ENCODE peak calls at places on chromosomes 11 and 22, in five cellular contexts. H is sigmoid colon, O is tibial nerve, D is ovary, Y is uterus. N is an unnamed sample.

GRCh38 chr22:37397246-37397645 is 30.0 kb downstream of the ELFN2 start:
- DNase-seq in H (no peak), O (no peak), D (no peak), Y (no peak), N (no peak)

GRCh38 chr11:132037961-132038360 is 667.5 kb downstream of the NTM start:
- DNase-seq in H (no peak), O (no peak), D (no peak), Y (no peak), N (no peak)

GRCh38 chr22:42360348-42360747 is 71.9 kb downstream of the NFAM1 start:
- DNase-seq in H (no peak), O (no peak), D (no peak), Y (no peak), N (peak)

GRCh38 chr22:24510694-24511625 is 15.8 kb downstream of the UPB1 start:
- DNase-seq in H (no peak), O (no peak), D (no peak), Y (no peak), N (no peak)

GRCh38 chr22:21876486-21877176 is 9.2 kb upstream of the MAPK1 start:
- DNase-seq in H (no peak), O (no peak), D (no peak), Y (no peak), N (no peak)

GRCh38 chr22:22245256-22245909 is 797 bp downstream of the VPREB1 start:
- DNase-seq in H (no peak), O (no peak), D (no peak), Y (no peak), N (no peak)

GRCh38 chr11:93622043-93622442 is 39.4 kb upstream of the CEP295 start:
- DNase-seq in H (no peak), O (no peak), D (no peak), Y (no peak), N (no peak)

GRCh38 chr11:9264381-9265210 is 554 bp downstream of the DENND5A start:
- DNase-seq in H (peak), O (peak), D (peak), Y (peak), N (peak)

GRCh38 chr11:32081129-32081641 is 9.7 kb upstream of the RCN1 start:
- DNase-seq in H (no peak), O (no peak), D (no peak), Y (no peak), N (no peak)

GRCh38 chr11:12411806-12412727 is 34.7 kb downstream of the PARVA start:
- DNase-seq in H (peak), O (peak), D (peak), Y (peak), N (peak)

GRCh38 chr11:128624269-128625170 is 37.2 kb upstream of the ETS1 start:
- DNase-seq in H (no peak), O (no peak), D (no peak), Y (no peak), N (peak)

GRCh38 chr11:112481893-112482292 is 221.2 kb upstream of the PLET1 start:
- DNase-seq in H (no peak), O (no peak), D (no peak), Y (no peak), N (no peak)

GRCh38 chr11:60130496-60130895 is 42.0 kb downstream of the MS4A2 start:
- DNase-seq in H (no peak), O (no peak), D (no peak), Y (peak), N (peak)

GRCh38 chr11:18704045-18704645 is 5.6 kb downstream of the TMEM86A start:
- DNase-seq in H (peak), O (no peak), D (no peak), Y (no peak), N (no peak)

GRCh38 chr11:6608726-6609501 is 3.1 kb downstream of the TAF10 start:
- DNase-seq in H (peak), O (no peak), D (peak), Y (peak), N (no peak)
- TF ChIP-seq POLR2A in H (no peak), O (no peak), D (no peak), Y (peak), N (no peak)

DNA sequence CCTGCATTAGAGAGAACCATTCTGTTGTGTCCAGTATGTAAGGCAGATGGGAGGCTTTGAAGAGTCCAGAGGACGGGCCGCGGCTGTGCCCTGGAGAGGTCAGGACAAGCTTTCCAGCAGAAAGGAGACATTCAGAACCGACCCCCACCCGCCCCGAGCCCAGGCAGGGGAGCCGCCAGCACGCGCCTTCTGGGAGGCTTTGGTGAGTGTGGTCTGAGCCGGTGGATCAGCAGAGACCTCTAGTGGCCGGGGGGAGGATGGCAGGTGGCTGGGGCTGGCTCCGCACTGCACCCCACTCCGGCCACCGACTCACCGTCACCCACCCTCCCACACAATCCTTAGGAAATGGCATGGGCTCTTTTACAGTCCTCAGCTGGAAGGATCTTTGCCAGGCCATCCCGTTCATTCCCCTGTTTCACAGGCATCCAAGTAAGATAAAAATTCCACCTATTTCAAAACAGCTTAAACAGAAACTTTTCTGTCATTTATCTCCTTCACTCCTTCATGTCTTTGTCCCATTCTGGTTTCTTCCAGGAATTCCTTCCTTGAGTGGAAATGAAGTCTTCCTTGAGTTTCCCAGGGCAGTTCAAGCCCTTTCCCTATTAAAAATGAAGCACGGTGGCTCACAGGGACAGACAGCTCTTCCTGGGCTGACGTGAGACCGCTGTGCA is 91.1 kb downstream of the FEZ1 start:
- DNase-seq in H (peak), O (peak), D (peak), Y (peak), N (peak)
- TF ChIP-seq POLR2A in H (no peak), O (no peak), D (no peak), Y (no peak), N (no peak)

GRCh38 chr22:45235851-45236342 is 4.8 kb downstream of the KIAA0930 start:
- DNase-seq in H (no peak), O (no peak), D (no peak), Y (no peak), N (no peak)

GRCh38 chr22:45233827-45234226 is 6.9 kb downstream of the KIAA0930 start:
- DNase-seq in H (no peak), O (no peak), D (no peak), Y (no peak), N (no peak)

GRCh38 chr22:45233386-45233785 is 7.3 kb downstream of the KIAA0930 start:
- DNase-seq in H (no peak), O (no peak), D (no peak), Y (no peak), N (no peak)

GRCh38 chr22:45237065-45237990 is 3.4 kb downstream of the KIAA0930 start:
- DNase-seq in H (no peak), O (no peak), D (no peak), Y (no peak), N (no peak)

DNA sequence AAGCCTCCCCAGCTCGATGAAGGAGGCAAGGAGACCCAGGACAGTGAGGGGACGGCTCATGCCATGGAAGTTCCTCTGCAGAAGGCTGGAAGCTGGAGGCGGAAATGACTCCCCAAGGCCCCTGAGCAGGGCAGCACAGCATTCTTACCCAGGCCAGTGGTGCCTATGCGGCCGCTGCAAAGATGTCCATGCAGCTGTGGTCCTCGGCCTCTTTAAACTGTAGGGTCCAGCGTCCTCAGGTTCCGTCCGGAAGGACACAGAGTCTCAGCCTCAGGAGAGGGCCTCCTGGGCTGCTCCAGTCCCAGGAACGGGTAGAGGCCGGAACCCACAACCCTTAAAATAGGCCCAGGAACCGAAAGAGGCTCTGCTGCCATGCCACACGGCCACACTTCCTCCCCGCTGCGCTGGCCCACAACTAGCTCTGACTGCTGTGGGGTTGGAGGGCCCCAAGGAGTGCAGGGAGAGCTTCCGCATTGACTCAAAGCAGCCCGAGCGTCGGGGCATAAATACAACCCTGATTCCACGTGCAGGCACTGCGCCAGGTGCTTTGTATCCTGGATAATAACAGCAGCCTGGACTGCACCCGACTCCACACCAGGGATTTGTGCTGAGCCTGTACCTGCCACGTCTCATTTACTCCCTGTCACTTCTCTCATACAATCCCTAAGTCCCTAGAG is 5.5 kb downstream of the KIAA0930 start:
- DNase-seq in H (no peak), O (no peak), D (no peak), Y (no peak), N (no peak)
- TF ChIP-seq POLR2A in H (no peak), O (no peak), D (no peak), Y (no peak), N (no peak)

GRCh38 chr11:65427691-65428577 is 5.3 kb downstream of the NEAT1 start:
- DNase-seq in H (peak), O (peak), D (no peak), Y (peak), N (peak)

GRCh38 chr11:65430406-65431217 is 8.0 kb downstream of the NEAT1 start:
- DNase-seq in H (peak), O (no peak), D (no peak), Y (peak), N (no peak)

GRCh38 chr11:65429724-65430405 is 7.3 kb downstream of the NEAT1 start:
- DNase-seq in H (peak), O (peak), D (peak), Y (peak), N (peak)

GRCh38 chr11:65428578-65429068 is 6.0 kb downstream of the NEAT1 start:
- DNase-seq in H (peak), O (peak), D (no peak), Y (peak), N (peak)

DNA sequence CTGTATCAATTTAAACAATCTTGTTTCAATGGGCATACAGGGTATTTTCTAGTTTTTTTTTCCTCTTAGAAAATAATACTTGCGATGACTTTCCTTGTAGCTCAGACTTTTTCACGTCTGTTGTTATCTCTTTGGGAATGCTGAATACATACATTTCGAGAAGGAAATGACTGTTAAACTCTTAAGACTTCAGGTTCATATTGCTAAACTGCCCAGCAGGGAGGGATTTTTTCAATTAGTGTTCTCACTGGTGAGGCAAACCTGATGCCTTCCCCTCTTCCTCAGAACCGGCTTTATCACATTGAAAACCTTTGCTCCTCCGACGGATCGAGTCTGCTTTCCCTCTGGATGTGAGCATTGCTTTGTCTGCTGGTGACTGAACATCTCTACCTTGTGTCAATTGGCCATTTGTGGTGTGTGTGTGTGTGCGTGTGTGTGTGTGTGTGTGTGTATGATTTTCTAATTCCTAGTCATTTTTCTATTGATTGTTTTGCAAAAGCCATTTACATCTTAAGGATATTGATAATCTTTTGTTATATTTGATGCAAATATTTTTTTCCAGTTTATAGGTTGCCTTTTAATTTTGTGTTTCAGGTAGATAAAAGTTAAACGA is 6.6 kb downstream of the NEAT1 start:
- DNase-seq in H (peak), O (peak), D (no peak), Y (peak), N (peak)
- TF ChIP-seq POLR2A in H (peak), O (no peak), D (peak), Y (peak), N (no peak)

GRCh38 chr11:64856382-64857227 is 12.2 kb upstream of the CDC42BPG start:
- DNase-seq in H (peak), O (no peak), D (no peak), Y (peak), N (no peak)

GRCh38 chr11:64855596-64856304 is 11.3 kb upstream of the CDC42BPG start:
- DNase-seq in H (no peak), O (no peak), D (no peak), Y (no peak), N (no peak)

GRCh38 chr11:64858467-64859401 is 14.3 kb upstream of the CDC42BPG start:
- DNase-seq in H (peak), O (no peak), D (no peak), Y (no peak), N (no peak)

GRCh38 chr11:64859542-64860414 is 15.3 kb upstream of the CDC42BPG start:
- DNase-seq in H (no peak), O (no peak), D (no peak), Y (no peak), N (no peak)

DNA sequence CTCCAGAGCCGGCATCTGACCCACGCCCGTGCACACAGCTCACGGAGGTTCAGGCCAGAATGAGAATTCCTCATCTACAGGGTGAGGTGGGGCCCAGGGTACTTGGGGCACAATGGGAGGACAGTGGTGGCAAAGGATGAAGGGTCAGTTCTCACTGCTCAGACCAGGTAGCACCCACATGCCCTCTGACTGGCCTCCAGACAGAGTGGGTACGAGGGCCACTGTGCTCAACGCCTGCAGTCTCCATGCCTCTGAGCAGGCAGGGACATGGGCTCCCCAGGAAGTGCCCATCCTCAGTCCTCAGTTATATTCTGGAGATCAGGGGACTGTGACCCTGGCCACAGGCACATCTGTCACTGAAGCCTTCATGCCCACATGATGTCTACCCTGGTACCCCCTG is 13.0 kb upstream of the CDC42BPG start:
- DNase-seq in H (no peak), O (no peak), D (no peak), Y (no peak), N (no peak)
- TF ChIP-seq POLR2A in H (no peak), O (no peak), D (no peak), Y (no peak), N (no peak)

GRCh38 chr11:120212926-120213325 is 2.1 kb downstream of the OAF start:
- DNase-seq in H (no peak), O (no peak), D (no peak), Y (no peak), N (no peak)

GRCh38 chr11:120210651-120211521 is at the start of gene OAF:
- DNase-seq in H (peak), O (peak), D (peak), Y (peak), N (peak)

GRCh38 chr11:120214581-120214980 is 3.7 kb downstream of the OAF start:
- DNase-seq in H (no peak), O (no peak), D (no peak), Y (no peak), N (no peak)

GRCh38 chr11:120211522-120212258 is 858 bp downstream of the OAF start:
- DNase-seq in H (no peak), O (no peak), D (no peak), Y (no peak), N (no peak)

DNA sequence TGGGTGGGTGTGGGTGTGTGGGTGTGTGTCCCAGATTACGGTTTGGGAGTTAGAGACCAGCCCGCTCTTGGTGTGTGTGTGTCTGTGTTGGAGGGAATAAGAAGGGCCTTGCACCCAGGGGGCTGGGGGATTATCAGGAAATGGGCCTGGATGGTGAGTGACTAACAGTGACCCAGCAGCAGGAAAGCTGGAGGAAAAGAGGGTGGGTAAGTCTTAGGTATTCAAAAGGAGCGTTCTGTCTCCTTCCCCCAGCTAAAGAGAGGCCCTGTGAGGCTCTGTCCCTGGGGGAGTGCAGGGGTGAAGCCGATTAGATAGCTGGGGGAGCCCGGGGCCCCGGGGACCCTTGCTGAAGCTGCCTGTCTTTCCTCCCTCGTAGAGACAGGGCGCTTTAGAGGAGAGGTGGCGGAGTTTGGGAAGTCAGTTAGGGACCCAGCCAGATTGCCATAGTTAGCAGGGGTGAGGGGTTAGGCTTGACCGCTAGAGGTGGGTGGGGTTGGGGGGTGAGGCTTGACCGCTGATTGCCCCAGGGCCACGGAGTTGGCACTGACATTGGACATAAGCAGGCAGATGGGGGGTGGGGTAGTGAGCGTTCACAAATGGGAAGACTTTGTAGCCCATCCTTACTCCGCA is 1.5 kb downstream of the OAF start:
- DNase-seq in H (no peak), O (no peak), D (no peak), Y (no peak), N (no peak)
- TF ChIP-seq POLR2A in H (no peak), O (no peak), D (no peak), Y (no peak), N (no peak)

DNA sequence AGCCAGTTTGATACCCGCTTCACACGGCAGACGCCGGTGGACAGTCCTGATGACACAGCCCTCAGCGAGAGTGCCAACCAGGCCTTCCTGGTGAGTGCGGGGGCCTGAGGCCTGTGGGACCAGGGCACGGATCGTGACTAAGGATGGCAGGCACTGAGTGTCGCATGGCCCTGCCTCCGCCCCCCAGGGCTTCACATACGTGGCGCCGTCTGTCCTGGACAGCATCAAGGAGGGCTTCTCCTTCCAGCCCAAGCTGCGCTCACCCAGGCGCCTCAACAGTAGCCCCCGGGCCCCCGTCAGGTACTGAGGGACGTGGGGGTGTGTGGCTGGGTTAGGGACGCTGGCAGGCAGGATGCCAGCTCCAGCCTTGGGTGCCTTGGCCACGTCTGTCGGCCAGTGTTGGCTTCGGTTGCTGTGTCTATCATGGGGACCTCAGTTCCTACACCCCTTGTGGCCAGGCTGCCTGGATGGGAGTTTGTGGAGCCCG is 3.0 kb downstream of the PTPRCAP start:
- DNase-seq in H (no peak), O (no peak), D (no peak), Y (no peak), N (no peak)
- TF ChIP-seq POLR2A in H (no peak), O (no peak), D (no peak), Y (no peak), N (no peak)

GRCh38 chr22:35205141-35205775 is 52.0 kb upstream of the HMGXB4 start:
- DNase-seq in H (no peak), O (no peak), D (no peak), Y (no peak), N (no peak)

GRCh38 chr22:35205956-35206355 is 51.3 kb upstream of the HMGXB4 start:
- DNase-seq in H (no peak), O (no peak), D (no peak), Y (no peak), N (no peak)

GRCh38 chr22:35198738-35199137 is 58.6 kb upstream of the HMGXB4 start:
- DNase-seq in H (no peak), O (no peak), D (no peak), Y (no peak), N (no peak)

GRCh38 chr22:35203583-35203982 is 53.7 kb upstream of the HMGXB4 start:
- DNase-seq in H (no peak), O (no peak), D (no peak), Y (no peak), N (no peak)

GRCh38 chr22:35202376-35202775 is 54.9 kb upstream of the HMGXB4 start:
- DNase-seq in H (no peak), O (no peak), D (no peak), Y (no peak), N (no peak)
- TF ChIP-seq POLR2A in H (no peak), O (no peak), D (no peak), Y (no peak), N (no peak)

GRCh38 chr22:46649176-46650077 is 29.2 kb downstream of the GRAMD4 start:
- DNase-seq in H (no peak), O (no peak), D (no peak), Y (no peak), N (peak)
- TF ChIP-seq POLR2A in H (no peak), O (no peak), D (no peak), Y (no peak), N (no peak)

N was measured in body of pancreas.